ENCODE peak calls at places on chromosomes 3 and 15, in four cellular contexts. J is NT2/D1, L is H1, P is HepG2. Y is an unnamed sample.

GRCh38 chr3:184227481-184227935 is 1.9 kb upstream of the VWA5B2 start:
- DNase-seq in J (no peak), L (no peak), P (peak; percentile 44), Y (no peak)

GRCh38 chr3:13705702-13706280 is 156.9 kb downstream of the FBLN2 start:
- DNase-seq in J (no peak), L (no peak), P (no peak), Y (no peak)

GRCh38 chr15:56699743-56700142 is 33.6 kb downstream of the ZNF280D start:
- DNase-seq in J (no peak), L (no peak), P (no peak), Y (no peak)

GRCh38 chr3:46110701-46111493 is 83.6 kb upstream of the XCR1 start:
- DNase-seq in J (no peak), L (no peak), P (no peak), Y (peak; percentile 97)

GRCh38 chr15:40456299-40456712 is 14.5 kb upstream of the CHST14 start:
- DNase-seq in J (no peak), L (no peak), P (no peak), Y (no peak)

GRCh38 chr3:195451373-195452000 is 8.7 kb upstream of the ACAP2 start:
- DNase-seq in J (no peak), L (no peak), P (no peak), Y (no peak)

GRCh38 chr3:142337994-142338393 is 109.8 kb downstream of the XRN1 start:
- DNase-seq in J (no peak), L (no peak), P (no peak), Y (no peak)

GRCh38 chr3:64972793-64973192 is 285.0 kb upstream of the ADAMTS9 start:
- DNase-seq in J (no peak), L (no peak), P (no peak), Y (no peak)

GRCh38 chr3:136078421-136079364 is 113.2 kb downstream of the PPP2R3A start:
- DNase-seq in J (no peak), L (no peak), P (peak; percentile 4), Y (no peak)

GRCh38 chr15:29534378-29534777 is 264.8 kb upstream of the NSMCE3 start:
- DNase-seq in J (no peak), L (no peak), P (no peak), Y (no peak)

GRCh38 chr15:89149501-89150101 is 61.3 kb downstream of the ABHD2 start:
- DNase-seq in J (no peak), L (no peak), P (no peak), Y (no peak)

GRCh38 chr3:197599089-197599765 is 43.5 kb upstream of the BDH1 start:
- DNase-seq in J (peak; percentile 65), L (peak; percentile 67), P (peak; percentile 70), Y (peak; percentile 23)

GRCh38 chr3:142888484-142889262 is at the start of gene PCOLCE2:
- DNase-seq in J (peak; percentile 28), L (no peak), P (no peak), Y (no peak)

GRCh38 chr3:18393906-18394305 is 31.2 kb downstream of the SATB1 start:
- DNase-seq in J (no peak), L (no peak), P (no peak), Y (no peak)

GRCh38 chr15:87209891-87210649 is 1046.5 kb downstream of the NTRK3 start:
- DNase-seq in J (no peak), L (no peak), P (no peak), Y (no peak)

GRCh38 chr15:100923902-100924301 is 4.7 kb downstream of the LRRK1 start:
- DNase-seq in J (no peak), L (no peak), P (no peak), Y (no peak)

GRCh38 chr3:16427309-16427965 is 86.1 kb downstream of the RFTN1 start:
- DNase-seq in J (no peak), L (no peak), P (no peak), Y (no peak)

GRCh38 chr3:134809412-134810051 is 14.5 kb downstream of the EPHB1 start:
- DNase-seq in J (no peak), L (no peak), P (no peak), Y (no peak)

GRCh38 chr15:36156855-36157521 is 422.4 kb upstream of the CDIN1 start:
- DNase-seq in J (no peak), L (no peak), P (peak; percentile 23), Y (no peak)

GRCh38 chr15:43241100-43241499 is 20.3 kb upstream of the EPB42 start:
- DNase-seq in J (no peak), L (no peak), P (no peak), Y (no peak)

GRCh38 chr3:64548200-64548889 is 139.5 kb downstream of the ADAMTS9 start:
- DNase-seq in J (no peak), L (no peak), P (no peak), Y (no peak)

GRCh38 chr3:112632596-112632995 is 8.3 kb downstream of the CCDC80 start:
- DNase-seq in J (no peak), L (no peak), P (no peak), Y (no peak)

GRCh38 chr3:127730666-127731294 is 58.0 kb downstream of the ABTB1 start:
- DNase-seq in J (no peak), L (no peak), P (no peak), Y (no peak)

DNA sequence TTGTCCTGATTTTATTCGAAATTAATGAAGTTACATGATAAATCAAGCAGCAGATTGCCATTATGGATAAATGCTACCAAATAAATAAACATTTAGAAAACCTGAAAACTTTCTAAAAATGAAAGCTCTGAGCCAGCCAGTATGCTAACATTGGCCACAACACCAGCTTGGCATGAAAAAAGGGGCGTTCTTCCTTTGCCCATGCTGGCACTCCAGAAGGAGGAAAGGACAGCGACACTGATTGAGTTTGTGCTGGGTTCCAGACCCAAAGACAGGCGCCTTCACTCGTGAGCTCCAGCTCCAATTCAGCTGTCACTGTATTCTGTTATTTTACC is 5.1 kb downstream of the STIMATE start:
- DNase-seq in J (no peak), L (no peak), P (no peak), Y (no peak)
- H3K4me1 ChIP-seq in J (peaks cover 3% of the 10 kb centered on the region), L (no peaks in the 10 kb centered on the region), P (peaks cover 60% of the 10 kb centered on the region), Y (peaks cover 28% of the 10 kb centered on the region)

GRCh38 chr3:131591394-131591990 is 88.7 kb upstream of the MRPL3 start:
- DNase-seq in J (no peak), L (no peak), P (no peak), Y (no peak)
- TF ChIP-seq SUZ12 in J (no peak), L (no peak), P (no peak), Y (no peak)

DNA sequence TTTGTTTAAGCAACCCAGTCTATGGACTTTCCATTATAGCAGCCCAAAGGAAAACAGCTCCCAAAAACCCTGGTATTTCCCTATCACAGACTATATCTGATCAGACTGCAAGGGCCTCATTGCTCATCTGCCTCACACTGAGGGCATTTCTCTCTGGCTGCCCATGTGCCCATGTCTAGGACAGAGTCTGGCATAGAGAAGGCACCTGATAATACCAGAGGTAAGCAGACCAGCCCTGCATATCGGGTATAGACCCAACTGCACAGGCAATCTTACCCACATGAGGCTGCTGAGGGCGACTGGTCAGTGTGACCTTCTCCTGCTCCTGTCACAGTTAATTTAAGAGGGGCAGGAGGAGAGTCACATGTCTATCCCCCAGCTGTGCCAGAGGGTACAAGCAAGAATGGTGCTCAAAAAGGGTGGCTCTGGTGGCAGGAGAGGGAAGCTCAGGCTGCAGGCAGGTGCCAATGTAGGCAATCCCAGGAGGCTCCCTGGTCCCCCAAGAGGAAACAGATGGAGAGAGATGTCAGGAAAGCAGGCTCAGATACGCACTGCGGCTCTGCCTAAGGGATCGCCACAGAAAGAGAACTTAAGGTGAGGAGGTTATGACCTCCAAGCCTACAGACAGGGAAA is 3.1 kb downstream of the CSRNP1 start:
- DNase-seq in J (no peak), L (no peak), P (no peak), Y (no peak)
- H3K4me1 ChIP-seq in J (peaks cover 49% of the 10 kb centered on the region), L (peaks cover 58% of the 10 kb centered on the region), P (peaks cover 71% of the 10 kb centered on the region), Y (peaks cover 45% of the 10 kb centered on the region)

DNA sequence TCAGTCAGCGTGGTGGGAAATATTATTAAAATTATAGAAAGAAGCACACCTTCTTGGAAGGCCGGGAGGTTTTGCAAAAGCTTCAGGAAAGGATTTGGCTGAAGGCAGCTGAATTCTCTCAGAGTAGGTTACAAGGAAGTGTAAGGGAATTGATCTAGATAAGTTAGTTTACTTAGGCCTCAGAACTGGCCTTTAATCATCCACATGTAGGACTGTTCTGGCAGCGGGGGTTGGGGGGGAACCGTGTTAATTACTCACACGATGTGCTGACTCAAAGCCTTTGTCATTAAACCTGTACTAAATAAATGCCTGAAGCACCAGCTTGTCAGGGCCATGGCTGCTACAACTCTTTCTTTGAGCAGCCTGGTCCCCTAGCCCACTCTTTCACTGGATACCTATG is 12.8 kb downstream of the ASB14 start:
- DNase-seq in J (no peak), L (no peak), P (no peak), Y (no peak)
- TF ChIP-seq SUZ12 in J (no peak), L (no peak), P (no peak), Y (no peak)

DNA sequence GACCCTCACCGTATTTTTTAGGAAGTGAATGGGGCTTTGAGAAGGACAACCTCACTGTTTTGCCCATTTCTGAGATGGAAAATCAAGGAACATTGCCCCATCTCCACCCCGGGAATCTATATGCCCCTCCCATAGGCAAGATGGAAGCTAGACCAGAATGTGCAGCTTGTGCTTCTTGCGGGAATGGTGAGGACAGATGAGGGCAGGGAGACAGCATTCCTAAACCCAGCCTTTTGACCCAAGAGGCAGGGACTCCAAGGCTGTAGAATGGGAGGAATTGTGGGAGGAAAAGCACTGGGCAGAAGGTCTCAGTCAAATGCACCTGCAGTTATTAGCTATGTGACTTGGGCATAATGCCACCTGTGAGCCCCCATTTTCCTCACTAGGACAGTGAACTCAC is 66.9 kb downstream of the SMAD3 start:
- DNase-seq in J (no peak), L (no peak), P (no peak), Y (no peak)
- H3K4me1 ChIP-seq in J (peaks cover 12% of the 10 kb centered on the region), L (peaks cover 22% of the 10 kb centered on the region), P (peaks cover 68% of the 10 kb centered on the region), Y (peaks cover 62% of the 10 kb centered on the region)